ENCODE peak calls at places on chromosomes 12 and 14, in four cellular contexts. Z is SK-N-SH, J is type B pancreatic cell, O is body of pancreas. E is an unnamed sample.

GRCh38 chr14:74135386-74135785 is 50.6 kb downstream of the LIN52 start:
- DNase-seq in J (no peak), Z (no peak), O (no peak), E (no peak)

GRCh38 chr12:87848248-87848868 is 180.8 kb downstream of the C12orf50 start:
- DNase-seq in J (no peak), O (no peak), Z (peak; percentile 31), E (peak; percentile 31)

GRCh38 chr12:121278450-121279375 is 17.8 kb downstream of the CAMKK2 start:
- DNase-seq in J (no peak), O (peak; percentile 59), Z (peak; percentile 62), E (no peak)

GRCh38 chr14:77027538-77028383 is 747 bp downstream of the IRF2BPL start:
- DNase-seq in J (peak; percentile 83), O (peak; percentile 75), Z (peak; percentile 82), E (peak; percentile 86)

GRCh38 chr14:51884086-51884927 is 23.9 kb downstream of the GNG2 start:
- DNase-seq in O (no peak), Z (peak; percentile 37), J (no peak), E (no peak)

GRCh38 chr14:37037636-37038387 is 134.6 kb downstream of the SLC25A21 start:
- DNase-seq in O (no peak), J (no peak), Z (no peak), E (no peak)

GRCh38 chr12:41409628-41410027 is 221.5 kb downstream of the PDZRN4 start:
- DNase-seq in J (no peak), Z (no peak), O (no peak), E (no peak)

GRCh38 chr14:65927871-65928270 is 515.3 kb downstream of the FUT8 start:
- DNase-seq in O (no peak), Z (no peak), J (no peak), E (no peak)

GRCh38 chr12:49673446-49674317 is 33.5 kb downstream of the FMNL3 start:
- DNase-seq in J (peak; percentile 81), O (peak; percentile 86), Z (peak; percentile 89), E (peak; percentile 64)

GRCh38 chr14:76761198-76761848 is at the start of gene VASH1:
- DNase-seq in O (no peak), Z (peak; percentile 97), J (peak; percentile 79), E (peak; percentile 94)

GRCh38 chr14:96105921-96106441 is 66.8 kb downstream of the C14orf132 start:
- DNase-seq in O (peak; percentile 24), J (no peak), Z (no peak), E (peak; percentile 3)

GRCh38 chr14:77808250-77808649 is 8.3 kb downstream of the ADCK1 start:
- DNase-seq in Z (no peak), J (no peak), O (no peak), E (no peak)

GRCh38 chr14:55448146-55448614 is 7.8 kb upstream of the TBPL2 start:
- DNase-seq in J (no peak), O (no peak), Z (no peak), E (no peak)

GRCh38 chr14:94043111-94043755 is 17.1 kb downstream of the OTUB2 start:
- DNase-seq in O (no peak), Z (no peak), J (no peak), E (no peak)

GRCh38 chr14:106848330-106849121 is 1322.1 kb downstream of the TMEM121 start:
- DNase-seq in O (peak; percentile 41), Z (no peak), J (no peak), E (no peak)

GRCh38 chr12:94553130-94553519 is 93.5 kb upstream of the CEP83 start:
- DNase-seq in O (no peak), Z (no peak), J (no peak), E (no peak)

GRCh38 chr12:104975621-104976343 is 10.3 kb upstream of the NOPCHAP1 start:
- DNase-seq in O (no peak), J (no peak), Z (no peak), E (no peak)

GRCh38 chr14:92035890-92036289 is 4.0 kb downstream of the TRIP11 start:
- DNase-seq in Z (no peak), O (no peak), J (no peak), E (no peak)

GRCh38 chr12:8628731-8629130 is 16.1 kb upstream of the AICDA start:
- DNase-seq in Z (no peak), J (no peak), O (no peak), E (no peak)

GRCh38 chr12:40226652-40227051 is 1.9 kb downstream of the LRRK2 start:
- DNase-seq in Z (no peak), O (peak; percentile 61), J (no peak), E (no peak)

GRCh38 chr12:71941174-71941573 is 2.5 kb downstream of the TPH2 start:
- DNase-seq in O (no peak), Z (no peak), J (no peak), E (no peak)
- TF ChIP-seq CTCF in O (no peak), Z (no peak), J (no peak), E (no peak)

GRCh38 chr12:60935981-60936761 is 1324.0 kb upstream of the USP15 start:
- DNase-seq in J (no peak), Z (no peak), O (no peak), E (no peak)
- TF ChIP-seq CTCF in J (no peak), Z (no peak), O (no peak), E (no peak)

GRCh38 chr14:28608438-28608837 is 158.1 kb upstream of the FOXG1 start:
- DNase-seq in J (no peak), Z (no peak), O (no peak), E (no peak)

GRCh38 chr14:28599605-28600004 is 167.0 kb upstream of the FOXG1 start:
- DNase-seq in O (no peak), Z (no peak), J (no peak), E (no peak)

GRCh38 chr14:28599191-28599590 is 167.4 kb upstream of the FOXG1 start:
- DNase-seq in O (no peak), Z (no peak), J (no peak), E (no peak)

GRCh38 chr14:28609228-28609828 is 157.3 kb upstream of the FOXG1 start:
- DNase-seq in J (no peak), Z (peak; percentile 25), O (peak; percentile 50), E (peak; percentile 6)

GRCh38 chr14:28603606-28604005 is 163.0 kb upstream of the FOXG1 start:
- DNase-seq in Z (no peak), O (no peak), J (no peak), E (no peak)
- TF ChIP-seq CTCF in Z (no peak), O (no peak), J (no peak), E (no peak)

DNA sequence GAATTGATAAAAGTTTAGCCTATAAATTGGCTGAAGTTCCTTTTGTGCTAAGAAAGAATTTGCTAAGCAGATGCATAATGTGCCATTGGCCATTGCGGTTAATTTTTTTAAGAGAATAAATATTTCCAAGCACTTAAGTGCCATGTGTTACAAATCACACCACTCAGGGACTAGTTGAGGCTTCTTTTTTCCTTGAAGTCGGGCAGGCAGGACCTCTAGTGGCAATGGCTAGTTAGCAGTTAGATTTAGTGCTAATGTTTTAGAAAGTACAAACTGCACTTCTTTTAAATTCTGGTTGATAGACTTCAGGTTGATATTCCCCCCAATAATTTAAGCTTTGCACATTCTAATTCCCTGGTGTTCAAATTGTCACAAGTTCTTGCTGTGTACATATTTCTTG is 294.3 kb downstream of the APAF1 start:
- DNase-seq in J (no peak), Z (peak; percentile 8), O (no peak), E (no peak)
- TF ChIP-seq CTCF in J (peak; percentile 70), Z (peak; percentile 64), O (no peak), E (peak; percentile 50)